ENCODE peak calls at places on chromosomes 2 and 18, in five cellular contexts. T, E, K, R and V are unnamed samples. For H3K36me3, the result is how much of the 10 kb centered on the place peaks cover.

GRCh38 chr2:47195149-47195548 is 40.0 kb upstream of the STPG4 start:
- DNase-seq in T (no peak), E (peak), K (peak), R (no peak), V (no peak)

GRCh38 chr2:81068144-81068543 is 763.6 kb upstream of the LRRTM1 start:
- DNase-seq in T (no peak), E (no peak), K (no peak), R (no peak), V (no peak)

GRCh38 chr18:53702480-53702879 is 522.0 kb downstream of the MBD2 start:
- DNase-seq in T (no peak), E (no peak), K (no peak), R (no peak), V (no peak)

GRCh38 chr2:14944562-14945346 is 312.2 kb downstream of the LRATD1 start:
- DNase-seq in T (no peak), E (peak), K (no peak), R (no peak), V (no peak)

GRCh38 chr2:239167766-239168444 is 232.9 kb downstream of the HDAC4 start:
- DNase-seq in T (no peak), E (no peak), K (no peak), R (no peak), V (no peak)

GRCh38 chr18:62450546-62451395 is 72.1 kb upstream of the ZCCHC2 start:
- DNase-seq in T (peak), E (peak), K (no peak), R (no peak), V (no peak)

GRCh38 chr2:86052676-86053075 is 53.0 kb downstream of the POLR1A start:
- DNase-seq in T (no peak), E (no peak), K (no peak), R (no peak), V (no peak)

GRCh38 chr2:195017890-195018289 is 639.1 kb upstream of the SLC39A10 start:
- DNase-seq in T (no peak), E (no peak), K (no peak), R (no peak), V (no peak)

GRCh38 chr2:130135692-130136541 is 6.9 kb upstream of the POTEF start:
- DNase-seq in T (no peak), E (no peak), K (no peak), R (no peak), V (no peak)

GRCh38 chr2:239731998-239732665 is 293.0 kb downstream of the NDUFA10 start:
- DNase-seq in T (no peak), E (no peak), K (no peak), R (no peak), V (no peak)

GRCh38 chr2:218079943-218080913 is 11.2 kb downstream of the RUFY4 start:
- DNase-seq in T (no peak), E (no peak), K (no peak), R (no peak), V (no peak)

DNA sequence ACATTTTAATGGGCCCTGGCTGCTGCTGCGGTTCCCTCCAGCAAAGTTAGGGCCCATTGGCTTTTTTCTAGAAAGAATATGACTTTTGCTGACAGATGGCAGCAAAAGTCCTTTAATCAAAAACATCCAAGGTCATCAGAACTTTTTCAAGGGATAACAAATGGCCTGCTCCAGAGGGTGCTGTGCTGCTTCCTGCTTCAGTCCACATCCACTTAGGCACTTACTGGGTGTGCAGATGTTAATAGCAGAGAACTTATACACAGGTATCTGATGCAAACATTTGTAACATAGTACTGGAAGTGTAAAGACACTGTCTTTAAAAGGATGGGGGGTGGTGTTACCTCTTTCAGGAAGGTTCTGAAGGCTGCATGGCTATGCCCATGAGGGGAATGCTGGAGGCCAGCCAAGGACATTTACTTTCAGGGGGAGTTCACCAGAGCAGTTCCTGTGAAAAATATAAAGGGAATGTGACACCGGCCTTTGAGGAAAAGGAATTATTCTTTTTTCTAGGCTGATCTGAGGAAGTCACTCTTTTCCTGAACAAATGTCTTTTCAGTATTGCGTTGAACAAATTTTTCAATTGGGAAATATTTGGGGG is 5.6 kb downstream of the HOXD8 start:
- DNase-seq in T (no peak), E (no peak), K (no peak), R (no peak), V (no peak)
- H3K4me3 ChIP-seq in T (no peak), E (no peak), K (no peak), R (no peak), V (no peak)

GRCh38 chr2:190677255-190677654 is 28.4 kb downstream of the NAB1 start:
- DNase-seq in T (no peak), E (no peak), K (no peak), R (no peak), V (no peak)

GRCh38 chr2:190678444-190679162 is 29.7 kb downstream of the NAB1 start:
- DNase-seq in T (no peak), E (no peak), K (no peak), R (no peak), V (peak)

GRCh38 chr2:190670182-190670946 is 21.5 kb downstream of the NAB1 start:
- DNase-seq in T (no peak), E (no peak), K (no peak), R (no peak), V (no peak)

GRCh38 chr2:190679391-190679790 is 30.5 kb downstream of the NAB1 start:
- DNase-seq in T (no peak), E (no peak), K (no peak), R (no peak), V (no peak)

DNA sequence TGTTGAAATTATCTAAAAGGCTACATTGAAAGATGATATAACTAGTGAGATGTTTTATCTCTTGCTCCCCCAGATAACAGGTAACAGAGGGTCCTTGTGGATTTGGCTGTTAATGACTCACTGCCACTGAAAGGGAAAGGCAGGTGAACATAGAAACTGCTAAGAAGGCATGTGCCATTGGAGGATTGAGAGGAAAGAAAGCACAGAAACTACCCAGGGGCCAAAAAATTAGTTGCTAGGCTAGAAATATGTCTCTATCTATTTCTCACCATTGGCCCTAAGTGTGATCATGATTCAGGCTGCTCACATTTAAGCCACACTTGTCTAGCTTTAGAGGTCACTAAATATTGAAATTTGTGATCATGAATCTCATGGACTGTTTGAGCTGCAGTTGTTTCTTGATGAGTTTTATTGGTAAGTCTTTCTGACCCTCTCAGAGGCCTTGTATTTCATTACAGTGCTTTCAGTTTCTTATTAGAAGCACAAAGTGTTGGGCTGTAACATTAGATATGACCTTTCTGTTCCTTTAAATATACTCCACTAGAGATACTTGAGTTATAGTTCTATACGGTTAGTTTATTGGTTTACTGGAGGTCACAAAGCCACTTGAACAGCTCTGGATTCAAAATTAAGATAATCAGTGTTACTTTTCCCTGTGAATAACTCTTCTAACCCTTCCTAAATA is 26.2 kb downstream of the NAB1 start:
- DNase-seq in T (no peak), E (no peak), K (no peak), R (no peak), V (no peak)
- H3K36me3 ChIP-seq in T (under half), E (under half), K (under half), R (under half), V (under half)

DNA sequence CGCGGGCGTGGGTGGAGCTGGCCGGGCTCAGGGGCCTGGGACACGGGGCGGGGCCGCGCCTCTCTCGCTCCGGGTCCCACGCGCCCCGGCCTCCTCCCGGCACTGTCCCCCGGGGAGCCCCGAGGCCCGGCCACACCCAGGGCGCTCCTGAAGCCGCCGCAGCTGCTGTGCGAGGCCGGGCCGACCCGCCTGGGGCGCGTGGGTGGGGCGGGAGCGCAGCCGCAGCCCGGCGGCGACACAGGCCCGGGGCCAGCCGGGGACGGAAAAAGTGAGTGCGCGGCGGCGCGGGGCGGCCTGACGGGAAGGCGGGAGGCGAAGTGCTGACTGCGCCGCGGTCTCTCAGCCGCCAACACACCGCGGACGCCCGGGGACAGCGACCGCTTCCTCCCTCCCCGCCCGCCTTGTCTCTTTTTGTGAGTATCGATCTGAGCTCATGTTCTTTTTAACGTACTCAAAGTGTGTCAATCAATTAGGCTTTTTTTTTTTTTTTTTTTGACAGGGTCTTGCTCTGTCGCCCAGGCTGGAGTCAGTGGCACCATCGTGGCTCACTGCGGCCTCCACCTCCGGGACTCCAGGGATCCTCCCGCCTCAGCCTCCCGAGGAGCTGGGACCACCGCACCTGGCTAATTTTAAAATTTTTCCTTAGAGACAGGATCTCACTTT is 14.5 kb downstream of the PDCD1 start:
- DNase-seq in T (no peak), E (peak), K (peak), R (peak), V (peak)
- H3K4me3 ChIP-seq in T (peak), E (peak), K (peak), R (peak), V (no peak)

DNA sequence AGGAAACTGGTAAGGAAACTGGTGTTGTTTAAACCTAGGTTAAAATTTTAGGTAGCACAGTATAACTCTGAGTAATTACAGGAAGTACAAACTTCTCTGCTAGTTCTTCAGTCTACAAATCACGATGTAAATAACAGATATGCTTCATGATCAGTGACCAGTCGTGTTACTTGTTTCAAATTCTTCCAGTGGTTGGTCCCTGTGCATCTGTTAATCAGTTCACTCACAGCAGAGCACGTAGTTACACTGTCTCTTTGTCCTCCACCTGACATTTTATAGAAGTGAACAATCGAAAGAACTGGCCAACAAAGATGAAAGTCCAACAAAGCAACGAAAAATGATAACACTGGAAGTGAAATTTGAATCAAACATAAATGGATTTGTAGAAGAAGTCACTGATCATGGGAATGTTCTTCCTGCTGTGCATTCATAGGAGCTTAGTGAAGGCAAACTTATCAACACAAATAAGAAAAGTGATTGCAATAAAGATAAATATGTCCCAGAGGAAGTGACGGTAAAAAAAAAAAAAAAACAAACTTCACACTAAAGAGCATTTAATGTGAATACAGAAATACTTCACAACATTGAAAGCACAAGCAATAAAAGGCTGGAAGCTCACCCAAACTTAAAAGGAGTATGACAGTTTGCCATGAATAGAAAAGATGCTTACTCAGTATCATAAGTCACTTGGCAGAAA is 7.0 kb downstream of the EIF2AK2 start:
- DNase-seq in T (no peak), E (no peak), K (no peak), R (no peak), V (peak)
- H3K36me3 ChIP-seq in T (under half), E (under half), K (under half), R (under half), V (under half)

GRCh38 chr2:109648041-109648527 is 33.9 kb downstream of the SOWAHC start:
- DNase-seq in T (no peak), E (no peak), K (no peak), R (no peak), V (no peak)

GRCh38 chr2:109647636-109648035 is 33.5 kb downstream of the SOWAHC start:
- DNase-seq in T (no peak), E (peak), K (no peak), R (no peak), V (no peak)

GRCh38 chr2:109645412-109646184 is 31.4 kb downstream of the SOWAHC start:
- DNase-seq in T (no peak), E (no peak), K (no peak), R (no peak), V (no peak)

GRCh38 chr2:109646961-109647360 is 32.8 kb downstream of the SOWAHC start:
- DNase-seq in T (no peak), E (no peak), K (no peak), R (no peak), V (no peak)

GRCh38 chr2:109644571-109645275 is 30.6 kb downstream of the SOWAHC start:
- DNase-seq in T (peak), E (no peak), K (peak), R (no peak), V (no peak)
- H3K4me3 ChIP-seq in T (no peak), E (no peak), K (no peak), R (no peak), V (no peak)

DNA sequence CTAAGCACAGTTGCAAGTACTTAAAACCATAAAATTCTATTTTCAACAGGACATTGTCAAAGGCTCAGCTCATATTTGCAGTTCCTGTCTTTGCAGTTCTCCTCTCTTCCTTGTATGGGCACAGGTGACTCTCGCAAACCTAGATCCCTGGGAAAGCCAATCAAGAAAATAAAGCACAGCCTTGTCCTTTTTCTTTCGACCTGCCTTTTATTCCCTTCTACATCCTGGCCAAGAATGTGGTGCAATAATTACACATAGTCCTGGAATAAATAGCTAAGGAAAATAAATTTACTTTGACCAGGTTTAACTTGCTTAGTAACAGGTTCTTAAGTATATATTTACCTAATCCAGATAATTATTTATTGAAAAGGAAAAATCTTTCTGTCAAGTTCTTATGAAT is 20.2 kb downstream of the ATG16L1 start:
- DNase-seq in T (no peak), E (no peak), K (peak), R (no peak), V (no peak)
- H3K36me3 ChIP-seq in T (under half), E (under half), K (under half), R (under half), V (half or more)

GRCh38 chr2:44938287-44939073 is 3.0 kb upstream of the SIX3 start:
- DNase-seq in T (no peak), E (no peak), K (no peak), R (no peak), V (no peak)
- H3K4me3 ChIP-seq in T (no peak), E (peak), K (peak), R (no peak), V (no peak)

DNA sequence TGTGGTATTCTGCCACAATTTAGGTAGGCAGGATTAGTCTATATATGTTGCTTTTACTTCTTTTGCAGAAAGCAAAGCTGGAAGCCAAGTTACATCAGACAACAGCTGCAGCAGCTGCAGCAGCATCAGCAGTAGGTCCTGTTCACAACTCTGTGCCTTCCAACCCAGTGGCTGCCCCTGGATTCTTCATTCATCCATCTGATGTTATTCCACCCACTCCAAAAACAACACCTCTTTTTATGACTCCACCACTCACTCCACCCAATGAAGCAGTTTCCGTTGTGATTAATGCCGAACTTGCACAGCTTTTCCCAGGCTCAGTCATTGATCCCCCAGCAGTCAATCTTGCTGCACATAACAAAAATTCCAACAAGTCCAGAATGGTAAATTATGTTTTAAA is 107.6 kb downstream of the BIRC6 start:
- DNase-seq in T (no peak), E (no peak), K (no peak), R (no peak), V (no peak)
- H3K36me3 ChIP-seq in T (under half), E (under half), K (under half), R (under half), V (half or more)